ENCODE peak calls at places on chromosomes 13 and 19, in ten cellular contexts. S is body of pancreas, K is sigmoid colon, E is kidney, T is tibial artery, D is neural crest cell, I is progenitor cell of endocrine pancreas, G is ovary, N is right lobe of liver, A is AG10803. Y is an unnamed sample.

GRCh38 chr13:35672611-35673010 is 196.1 kb upstream of the MAB21L1 start:
- DNase-seq in D (no peak), N (no peak), S (no peak), G (no peak), T (no peak), I (no peak), K (no peak), A (peak), E (no peak), Y (no peak)

GRCh38 chr13:68727788-68728187 is 1379.8 kb upstream of the ATXN8OS start:
- DNase-seq in G (no peak), D (no peak), T (no peak), A (no peak), E (no peak), I (no peak), S (no peak), N (no peak), K (no peak), Y (no peak)

GRCh38 chr13:70622785-70623184 is 514.5 kb upstream of the KLHL1 start:
- DNase-seq in I (no peak), N (no peak), G (no peak), T (no peak), K (no peak), D (no peak), A (no peak), E (no peak), S (no peak), Y (no peak)

GRCh38 chr19:34136127-34136526 is 36.2 kb upstream of the LSM14A start:
- DNase-seq in D (no peak), E (no peak), A (no peak), N (no peak), I (no peak), T (no peak), G (no peak), S (no peak), K (no peak), Y (no peak)

GRCh38 chr13:27211771-27212364 is 39.5 kb upstream of the RPL21 start:
- DNase-seq in S (no peak), T (no peak), I (no peak), N (no peak), D (no peak), E (peak), K (no peak), G (no peak), A (peak), Y (no peak)

GRCh38 chr19:17089238-17089637 is 13.7 kb downstream of the MYO9B start:
- DNase-seq in T (no peak), E (no peak), S (no peak), A (peak), K (no peak), G (no peak), D (no peak), I (no peak), N (no peak), Y (no peak)

GRCh38 chr13:102555914-102556553 is 40.8 kb upstream of the TPP2 start:
- DNase-seq in I (no peak), A (peak), T (no peak), E (no peak), K (no peak), G (no peak), D (peak), N (no peak), S (no peak), Y (peak)

GRCh38 chr13:31192306-31192705 is 7.5 kb upstream of the B3GLCT start:
- DNase-seq in S (no peak), N (no peak), A (no peak), T (no peak), G (no peak), I (no peak), D (no peak), E (no peak), K (no peak), Y (no peak)

GRCh38 chr19:45469835-45470146 is 2.0 kb downstream of the FOSB start:
- DNase-seq in K (no peak), T (no peak), S (peak), I (no peak), A (no peak), N (no peak), G (no peak), D (no peak), E (no peak), Y (peak)

GRCh38 chr13:30916991-30917390 is 10.9 kb downstream of the MEDAG start:
- DNase-seq in S (no peak), T (no peak), I (no peak), D (no peak), K (no peak), N (no peak), G (no peak), E (no peak), A (no peak), Y (no peak)

GRCh38 chr19:15379996-15380647 is 535 bp upstream of the AKAP8 start:
- DNase-seq in A (peak), K (peak), I (no peak), G (no peak), D (peak), S (peak), E (peak), T (peak), N (peak), Y (peak)

GRCh38 chr19:55196803-55197202 is 12.5 kb downstream of the PTPRH start:
- DNase-seq in E (no peak), T (no peak), G (no peak), D (no peak), N (no peak), S (no peak), K (no peak), I (no peak), A (no peak), Y (no peak)

GRCh38 chr13:47628666-47629065 is 372.4 kb downstream of the SUCLA2 start:
- DNase-seq in G (no peak), S (no peak), T (no peak), D (no peak), N (no peak), I (no peak), E (no peak), A (peak), K (no peak), Y (no peak)

GRCh38 chr19:44644391-44645016 is 794 bp downstream of the PVR start:
- DNase-seq in G (no peak), S (peak), D (peak), A (no peak), N (peak), I (no peak), K (peak), E (no peak), T (no peak), Y (peak)

GRCh38 chr19:47658431-47659383 is 49.8 kb downstream of the BICRA start:
- DNase-seq in E (peak), K (no peak), I (no peak), G (no peak), N (no peak), D (no peak), A (no peak), S (no peak), T (no peak), Y (no peak)

GRCh38 chr13:24306632-24307031 is 2.7 kb upstream of the C1QTNF9 start:
- DNase-seq in T (no peak), N (no peak), K (no peak), A (peak), S (no peak), G (no peak), D (no peak), I (no peak), E (no peak), Y (no peak)

GRCh38 chr19:5337886-5338595 is 2.6 kb downstream of the PTPRS start:
- DNase-seq in E (no peak), D (no peak), N (no peak), T (no peak), G (no peak), A (no peak), S (no peak), I (no peak), K (no peak), Y (no peak)

GRCh38 chr13:114070098-114070799 is 62.2 kb downstream of the RASA3 start:
- DNase-seq in D (no peak), S (no peak), I (no peak), A (no peak), T (peak), G (peak), K (peak), E (peak), N (peak), Y (no peak)

GRCh38 chr13:114069376-114070097 is 62.9 kb downstream of the RASA3 start:
- DNase-seq in G (no peak), E (peak), I (no peak), K (peak), T (peak), D (no peak), A (no peak), S (no peak), N (peak), Y (no peak)

GRCh38 chr13:114071991-114072390 is 60.4 kb downstream of the RASA3 start:
- DNase-seq in N (peak), E (peak), T (no peak), A (no peak), S (no peak), I (no peak), G (no peak), K (peak), D (no peak), Y (no peak)

GRCh38 chr13:114072421-114072820 is 60.0 kb downstream of the RASA3 start:
- DNase-seq in S (no peak), N (peak), I (no peak), K (peak), T (no peak), G (no peak), E (peak), D (no peak), A (no peak), Y (no peak)

DNA sequence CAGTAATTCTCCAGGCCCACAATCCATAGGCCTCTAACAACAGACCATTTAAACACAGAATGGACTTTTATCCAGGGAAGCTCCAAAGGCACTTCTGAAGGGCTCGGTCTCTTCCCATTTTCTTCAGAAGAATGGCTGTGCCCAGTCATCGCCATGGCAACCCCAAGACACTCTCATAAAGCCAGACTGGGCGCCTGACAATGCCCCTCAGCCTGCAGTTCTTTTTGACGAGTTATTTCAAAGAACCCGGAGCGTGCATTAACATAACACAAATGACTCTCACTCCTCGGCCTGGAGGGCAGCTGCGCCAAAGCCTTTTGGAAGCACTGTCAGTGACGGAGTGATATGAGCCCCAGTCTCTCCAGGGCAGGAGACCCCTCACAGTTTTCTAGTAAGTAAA is 61.0 kb downstream of the RASA3 start:
- DNase-seq in D (peak), G (no peak), K (peak), N (peak), S (no peak), A (no peak), T (no peak), E (peak), I (no peak), Y (no peak)
- TF ChIP-seq CTCF in D (no peak), G (no peak), K (no peak), N (no peak), S (no peak), A (no peak), T (no peak), E (no peak), I (no peak), Y (no peak)

DNA sequence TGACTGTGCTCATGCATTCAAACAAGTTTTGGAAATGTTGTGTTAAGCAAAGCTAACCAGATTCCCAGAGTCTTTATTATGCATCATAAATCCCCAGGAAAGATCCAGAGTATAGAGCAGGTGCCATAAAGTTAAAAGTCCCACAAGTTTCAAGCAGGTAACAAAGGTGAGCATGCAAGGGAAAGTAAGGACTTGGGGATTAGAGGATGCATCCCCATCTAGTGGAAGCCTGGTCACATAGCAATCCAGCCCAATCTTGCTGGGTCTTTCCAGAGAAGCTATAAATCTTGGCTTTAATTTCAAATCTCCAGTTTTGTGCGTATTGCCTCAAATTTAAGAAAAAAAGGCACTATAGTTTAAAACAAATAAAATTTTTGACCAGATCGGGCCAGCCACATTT is 72.7 kb downstream of the ZNF254 start:
- DNase-seq in G (no peak), I (no peak), D (no peak), A (no peak), K (no peak), E (no peak), N (no peak), S (no peak), T (no peak), Y (peak)
- TF ChIP-seq CTCF in G (no peak), I (no peak), D (peak), A (peak), K (no peak), E (no peak), N (peak), S (no peak), T (no peak), Y (no peak)

DNA sequence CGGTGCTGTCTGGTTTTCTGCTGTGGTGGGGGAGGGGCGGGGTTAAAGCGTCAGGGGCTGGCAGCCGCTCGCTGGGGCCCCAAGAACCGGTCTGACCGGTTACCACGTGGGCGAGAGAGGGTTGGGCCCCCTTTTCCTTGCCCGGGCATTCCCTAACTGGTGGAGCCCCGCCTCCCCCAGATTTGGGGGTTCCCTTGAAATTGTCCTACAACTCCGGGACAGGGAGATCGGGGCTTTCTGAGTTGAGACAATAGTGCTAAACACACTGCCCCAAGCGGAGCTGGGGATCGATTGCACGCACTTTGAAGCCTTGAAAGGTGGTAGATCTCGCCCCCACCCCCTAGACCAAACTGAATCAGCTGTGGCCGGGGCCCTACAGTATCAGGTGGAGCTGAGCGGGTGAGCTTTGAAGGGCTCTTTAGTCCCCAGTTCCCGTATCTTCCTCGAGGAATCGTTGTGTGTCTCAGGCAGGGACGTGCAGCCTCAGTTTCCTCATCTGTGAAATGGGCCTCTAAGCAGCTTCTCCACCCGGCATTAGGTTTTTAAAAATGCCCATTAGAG is 4.8 kb downstream of the IER2 start:
- DNase-seq in T (peak), G (peak), I (peak), E (peak), D (peak), A (peak), S (peak), K (peak), N (peak), Y (peak)
- TF ChIP-seq CTCF in T (no peak), G (peak), I (peak), E (peak), D (peak), A (peak), S (no peak), K (no peak), N (no peak), Y (peak)

DNA sequence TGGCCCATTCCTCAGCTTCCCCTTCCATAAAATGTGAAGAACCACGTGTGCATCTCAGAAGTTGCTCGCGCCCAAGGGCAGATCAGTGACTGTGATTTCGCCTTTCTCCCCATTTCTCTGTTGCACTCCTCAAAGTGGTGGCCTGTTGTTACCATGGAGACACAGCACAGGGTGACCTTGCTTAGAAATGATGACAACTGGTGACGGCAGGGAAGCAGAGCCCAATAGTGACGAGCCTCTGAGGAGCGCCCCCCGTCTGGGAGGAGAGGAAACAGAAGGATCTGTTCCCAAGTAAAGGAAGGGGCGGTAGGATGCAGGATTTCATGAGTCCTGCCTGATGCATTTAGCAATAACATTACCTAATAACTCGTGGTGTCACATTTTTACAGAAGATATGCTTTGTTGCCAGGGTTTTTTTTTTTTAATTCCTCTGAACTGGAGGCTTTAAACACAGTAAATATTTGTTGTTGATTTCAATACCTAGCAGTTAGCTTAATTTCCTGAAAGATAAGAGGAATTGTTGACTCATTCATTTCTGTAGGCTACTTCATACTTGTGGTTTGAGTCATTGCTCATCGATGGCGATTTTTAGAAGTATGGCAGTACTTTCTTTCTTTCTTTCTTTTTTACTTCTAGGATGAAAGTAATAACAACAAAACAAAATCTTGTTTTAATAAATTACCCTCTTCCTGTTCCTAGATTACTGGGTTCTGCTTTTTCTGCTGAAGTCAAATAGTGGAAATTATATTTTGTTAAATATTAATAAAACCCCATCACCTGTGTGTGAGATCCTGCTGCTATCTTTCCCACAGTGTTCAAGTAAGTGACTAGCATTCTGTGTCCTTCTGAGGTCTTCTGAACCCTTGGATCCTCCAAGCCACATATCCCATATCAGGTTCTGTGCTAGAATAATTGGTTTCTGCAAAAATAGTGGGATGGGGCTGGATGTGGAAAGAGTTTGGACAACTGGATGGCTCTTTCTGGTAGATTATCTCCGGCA is 36.0 kb downstream of the MBNL2 start:
- DNase-seq in G (peak), K (peak), E (peak), T (peak), S (peak), I (no peak), D (no peak), A (peak), N (peak), Y (peak)
- TF ChIP-seq CTCF in G (no peak), K (no peak), E (no peak), T (no peak), S (no peak), I (no peak), D (no peak), A (peak), N (peak), Y (no peak)

DNA sequence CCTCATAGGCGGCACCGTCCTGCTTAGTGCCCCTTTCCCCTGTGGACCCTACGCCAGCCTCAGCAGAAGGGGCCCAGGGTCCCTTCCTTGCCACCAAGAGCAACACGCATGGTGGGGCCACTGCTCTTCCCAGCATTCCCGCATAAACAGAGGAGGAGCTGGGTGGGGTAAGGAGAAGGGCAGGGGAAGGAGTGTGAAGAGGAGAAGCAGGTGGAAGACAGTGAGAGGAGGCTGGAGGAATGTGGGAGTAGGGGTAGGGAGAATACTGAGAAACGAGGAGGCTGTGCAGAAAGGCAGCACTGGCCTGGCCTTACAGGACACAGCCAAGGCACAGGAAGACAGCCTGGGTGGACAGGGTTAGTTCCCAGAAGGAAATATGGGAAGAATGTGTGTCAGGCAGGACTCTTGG is 43.9 kb downstream of the ZNF331 start:
- DNase-seq in G (no peak), N (no peak), S (no peak), I (no peak), A (no peak), E (peak), D (no peak), T (no peak), K (no peak), Y (no peak)
- TF ChIP-seq CTCF in G (no peak), N (no peak), S (no peak), I (no peak), A (no peak), E (no peak), D (no peak), T (no peak), K (no peak), Y (no peak)

GRCh38 chr13:85970727-85971126 is 171.5 kb upstream of the SLITRK6 start:
- DNase-seq in N (no peak), G (no peak), E (no peak), K (no peak), S (no peak), I (no peak), D (no peak), A (no peak), T (no peak), Y (peak)
- TF ChIP-seq CTCF in N (no peak), G (no peak), E (no peak), K (no peak), S (no peak), I (peak), D (peak), A (no peak), T (no peak), Y (no peak)

GRCh38 chr13:106403280-106403679 is 132.2 kb downstream of the EFNB2 start:
- DNase-seq in N (no peak), D (no peak), A (no peak), I (no peak), S (no peak), E (no peak), T (no peak), K (no peak), G (no peak), Y (no peak)

GRCh38 chr13:106400282-106400681 is 135.2 kb downstream of the EFNB2 start:
- DNase-seq in E (no peak), D (no peak), S (no peak), K (no peak), N (no peak), G (no peak), A (no peak), I (no peak), T (no peak), Y (no peak)

GRCh38 chr13:106405731-106406130 is 129.7 kb downstream of the EFNB2 start:
- DNase-seq in D (no peak), T (no peak), K (no peak), S (no peak), E (no peak), A (no peak), G (no peak), I (no peak), N (no peak), Y (no peak)

GRCh38 chr13:106398289-106398688 is 137.2 kb downstream of the EFNB2 start:
- DNase-seq in E (no peak), D (no peak), N (no peak), G (no peak), K (no peak), S (no peak), A (no peak), T (no peak), I (no peak), Y (no peak)

DNA sequence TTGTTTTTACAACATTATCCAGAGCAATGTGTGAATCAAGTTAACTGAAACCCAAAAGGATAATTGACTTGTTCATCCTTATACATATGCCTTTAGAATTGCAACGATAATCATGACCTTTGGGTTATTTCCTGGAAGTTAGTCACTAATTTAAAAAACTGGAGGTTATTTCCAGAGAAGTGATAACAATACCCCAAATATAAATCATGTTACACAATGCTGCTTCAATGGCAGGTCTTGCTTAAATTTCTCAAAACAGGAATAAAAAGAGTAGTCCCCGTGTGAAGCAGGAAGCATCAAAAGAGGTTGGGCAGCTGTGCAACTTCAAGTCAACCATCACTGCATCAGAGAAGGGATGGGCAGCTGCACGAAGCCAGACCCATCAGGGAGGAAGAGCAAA is 134.4 kb downstream of the EFNB2 start:
- DNase-seq in A (no peak), N (no peak), E (no peak), S (no peak), K (no peak), T (no peak), D (no peak), I (no peak), G (no peak), Y (no peak)
- TF ChIP-seq CTCF in A (no peak), N (no peak), E (no peak), S (no peak), K (no peak), T (no peak), D (no peak), I (no peak), G (no peak), Y (no peak)

GRCh38 chr19:18265611-18265981 is 8.7 kb downstream of the IQCN start:
- DNase-seq in E (no peak), N (no peak), D (no peak), A (no peak), K (no peak), T (no peak), G (no peak), S (no peak), I (no peak), Y (no peak)
- TF ChIP-seq CTCF in E (no peak), N (no peak), D (no peak), A (no peak), K (no peak), T (no peak), G (no peak), S (no peak), I (no peak), Y (no peak)

GRCh38 chr19:30799854-30800755 is 427.9 kb downstream of the ZNF536 start:
- DNase-seq in I (peak), E (no peak), A (peak), G (peak), K (no peak), N (peak), T (peak), D (peak), S (peak), Y (peak)
- TF ChIP-seq CTCF in I (peak), E (peak), A (peak), G (no peak), K (no peak), N (peak), T (peak), D (peak), S (peak), Y (peak)

Y was measured in RWPE1.